ENCODE peak calls at places on chromosomes 3 and 15, in four cellular contexts. One of them, this sample, is unnamed.

GRCh38 chr15:45225506-45226273 is 26.3 kb upstream of the SLC28A2 start:
- DNase-seq in HCT116: no peak
- DNase-seq in GM23248: no peak
- DNase-seq in neural progenitor cell: peak; percentile 13
- DNase-seq in this sample: no peak

GRCh38 chr15:43266834-43267233 is at the start of gene TGM5:
- DNase-seq in HCT116: no peak
- DNase-seq in GM23248: no peak
- DNase-seq in neural progenitor cell: no peak
- DNase-seq in this sample: no peak

GRCh38 chr3:16203671-16204629 is 29.5 kb downstream of the GALNT15 start:
- DNase-seq in HCT116: no peak
- DNase-seq in GM23248: no peak
- DNase-seq in neural progenitor cell: peak; percentile 53
- DNase-seq in this sample: no peak

GRCh38 chr15:42725331-42725903 is 11.5 kb downstream of the CDAN1 start:
- DNase-seq in HCT116: no peak
- DNase-seq in GM23248: no peak
- DNase-seq in neural progenitor cell: no peak
- DNase-seq in this sample: no peak

GRCh38 chr15:70152070-70152480 is 54.4 kb upstream of the TLE3 start:
- DNase-seq in HCT116: no peak
- DNase-seq in GM23248: peak; percentile 22
- DNase-seq in neural progenitor cell: no peak
- DNase-seq in this sample: peak; percentile 64

GRCh38 chr3:63911395-63911900 is 735 bp downstream of the SCAANT1 start:
- DNase-seq in HCT116: no peak
- DNase-seq in GM23248: peak; percentile 54
- DNase-seq in neural progenitor cell: no peak
- DNase-seq in this sample: no peak

GRCh38 chr3:184289426-184289938 is 9.6 kb upstream of the PSMD2 start:
- DNase-seq in HCT116: peak; percentile 76
- DNase-seq in GM23248: peak; percentile 65
- DNase-seq in neural progenitor cell: peak; percentile 77
- DNase-seq in this sample: peak; percentile 65

GRCh38 chr3:106120334-106120733 is 251.5 kb upstream of the CBLB start:
- DNase-seq in HCT116: no peak
- DNase-seq in GM23248: peak; percentile 73
- DNase-seq in neural progenitor cell: no peak
- DNase-seq in this sample: no peak

GRCh38 chr3:64730651-64731050 is 42.9 kb upstream of the ADAMTS9 start:
- DNase-seq in HCT116: no peak
- DNase-seq in GM23248: no peak
- DNase-seq in neural progenitor cell: no peak
- DNase-seq in this sample: no peak

GRCh38 chr3:25603703-25604102 is 61.0 kb downstream of the TOP2B start:
- DNase-seq in HCT116: no peak
- DNase-seq in GM23248: peak; percentile 48
- DNase-seq in neural progenitor cell: no peak
- DNase-seq in this sample: no peak

GRCh38 chr3:59498995-59499394 is 449.2 kb upstream of the CFAP20DC start:
- DNase-seq in HCT116: no peak
- DNase-seq in GM23248: no peak
- DNase-seq in neural progenitor cell: no peak
- DNase-seq in this sample: no peak

GRCh38 chr3:123656691-123657090 is 71.8 kb upstream of the HACD2 start:
- DNase-seq in HCT116: no peak
- DNase-seq in GM23248: no peak
- DNase-seq in neural progenitor cell: peak; percentile 7
- DNase-seq in this sample: peak; percentile 23

GRCh38 chr3:32780735-32781210 is 37.0 kb upstream of the TRIM71 start:
- DNase-seq in HCT116: peak; percentile 23
- DNase-seq in GM23248: peak; percentile 48
- DNase-seq in neural progenitor cell: peak; percentile 97
- DNase-seq in this sample: peak; percentile 42

GRCh38 chr15:65827065-65827464 is 35.0 kb upstream of the DENND4A start:
- DNase-seq in HCT116: no peak
- DNase-seq in GM23248: no peak
- DNase-seq in neural progenitor cell: peak; percentile 4
- DNase-seq in this sample: no peak

GRCh38 chr3:50495609-50496423 is 7.6 kb downstream of the CACNA2D2 start:
- DNase-seq in HCT116: no peak
- DNase-seq in GM23248: no peak
- DNase-seq in neural progenitor cell: no peak
- DNase-seq in this sample: no peak

GRCh38 chr15:87638554-87639083 is 617.9 kb downstream of the NTRK3 start:
- DNase-seq in HCT116: no peak
- DNase-seq in GM23248: no peak
- DNase-seq in neural progenitor cell: no peak
- DNase-seq in this sample: no peak
- H3K9me3 ChIP-seq in HCT116: peaks cover 14% of the 10 kb centered on the region
- H3K9me3 ChIP-seq in GM23248: no peaks in the 10 kb centered on the region
- H3K9me3 ChIP-seq in neural progenitor cell: no peaks in the 10 kb centered on the region
- H3K9me3 ChIP-seq in this sample: no peaks in the 10 kb centered on the region

GRCh38 chr3:194129581-194130133 is 6.3 kb upstream of the HES1 start:
- DNase-seq in HCT116: no peak
- DNase-seq in GM23248: peak; percentile 44
- DNase-seq in neural progenitor cell: peak; percentile 88
- DNase-seq in this sample: no peak

GRCh38 chr3:194128202-194128907 is 7.6 kb upstream of the HES1 start:
- DNase-seq in HCT116: no peak
- DNase-seq in GM23248: no peak
- DNase-seq in neural progenitor cell: no peak
- DNase-seq in this sample: no peak

GRCh38 chr3:194132465-194133358 is 3.2 kb upstream of the HES1 start:
- DNase-seq in HCT116: no peak
- DNase-seq in GM23248: peak; percentile 47
- DNase-seq in neural progenitor cell: peak; percentile 27
- DNase-seq in this sample: no peak

GRCh38 chr3:194130211-194130610 is 5.7 kb upstream of the HES1 start:
- DNase-seq in HCT116: no peak
- DNase-seq in GM23248: no peak
- DNase-seq in neural progenitor cell: no peak
- DNase-seq in this sample: no peak

GRCh38 chr3:194130807-194131589 is 5.0 kb upstream of the HES1 start:
- DNase-seq in HCT116: no peak
- DNase-seq in GM23248: peak; percentile 42
- DNase-seq in neural progenitor cell: peak; percentile 82
- DNase-seq in this sample: peak; percentile 98
- H2AFZ ChIP-seq in HCT116: no peak overlapping the region
- H2AFZ ChIP-seq in GM23248: no peak overlapping the region
- H2AFZ ChIP-seq in neural progenitor cell: no peak overlapping the region
- H2AFZ ChIP-seq in this sample: peak overlapping the region; percentile 13

GRCh38 chr15:92578096-92578835 is 77.3 kb downstream of the FAM174B start:
- DNase-seq in HCT116: no peak
- DNase-seq in GM23248: no peak
- DNase-seq in neural progenitor cell: no peak
- DNase-seq in this sample: no peak
- TF ChIP-seq EZH2phosphoT487 in HCT116: no peak
- TF ChIP-seq EZH2phosphoT487 in GM23248: no peak
- TF ChIP-seq EZH2phosphoT487 in neural progenitor cell: no peak
- TF ChIP-seq EZH2phosphoT487 in this sample: no peak

DNA sequence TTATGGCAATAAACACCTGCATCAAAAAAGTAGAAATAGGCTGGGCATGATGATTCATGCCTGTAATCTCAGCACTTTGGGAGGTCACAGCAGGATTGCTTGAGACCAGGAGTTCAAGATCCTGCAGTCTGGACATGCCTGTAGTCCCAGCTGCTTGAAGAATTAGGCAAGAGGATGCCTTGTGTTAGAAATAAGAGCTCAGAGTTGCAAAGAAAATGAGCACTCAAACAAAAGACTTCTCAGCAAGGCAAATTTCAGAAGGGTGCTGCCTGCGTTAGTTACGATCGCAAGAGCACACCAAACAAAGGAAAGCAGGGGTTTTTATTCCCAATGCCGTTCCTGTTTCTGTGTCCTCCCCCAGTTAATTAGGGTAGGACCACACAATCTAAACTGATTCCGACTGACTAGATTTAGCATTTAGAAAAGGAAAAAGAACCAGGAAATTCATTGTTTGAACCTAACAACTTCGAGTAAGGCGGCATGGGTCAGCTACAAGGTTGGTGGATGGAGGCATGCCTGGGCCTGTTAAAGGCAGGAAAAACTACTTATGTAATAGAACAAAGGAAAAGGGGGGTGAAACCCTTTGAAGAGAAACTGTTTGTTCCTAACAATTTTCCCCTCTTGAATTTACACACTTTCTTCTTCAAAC is 55.5 kb downstream of the DLG1 start:
- DNase-seq in HCT116: no peak
- DNase-seq in GM23248: no peak
- DNase-seq in neural progenitor cell: peak; percentile 62
- DNase-seq in this sample: no peak
- H3K9me3 ChIP-seq in HCT116: peaks cover 21% of the 10 kb centered on the region
- H3K9me3 ChIP-seq in GM23248: peaks cover 15% of the 10 kb centered on the region
- H3K9me3 ChIP-seq in neural progenitor cell: peaks cover 3% of the 10 kb centered on the region
- H3K9me3 ChIP-seq in this sample: no peaks in the 10 kb centered on the region

GRCh38 chr3:156149781-156150375 is 29.5 kb downstream of the KCNAB1 start:
- DNase-seq in HCT116: no peak
- DNase-seq in GM23248: no peak
- DNase-seq in neural progenitor cell: peak; percentile 12
- DNase-seq in this sample: no peak

GRCh38 chr3:156150434-156151066 is 30.2 kb downstream of the KCNAB1 start:
- DNase-seq in HCT116: peak; percentile 41
- DNase-seq in GM23248: peak; percentile 82
- DNase-seq in neural progenitor cell: peak; percentile 68
- DNase-seq in this sample: peak; percentile 79

GRCh38 chr3:156151824-156152428 is 31.5 kb downstream of the KCNAB1 start:
- DNase-seq in HCT116: peak; percentile 60
- DNase-seq in GM23248: peak; percentile 83
- DNase-seq in neural progenitor cell: peak; percentile 80
- DNase-seq in this sample: peak; percentile 76

GRCh38 chr3:156148345-156148945 is 28.1 kb downstream of the KCNAB1 start:
- DNase-seq in HCT116: no peak
- DNase-seq in GM23248: no peak
- DNase-seq in neural progenitor cell: no peak
- DNase-seq in this sample: no peak

DNA sequence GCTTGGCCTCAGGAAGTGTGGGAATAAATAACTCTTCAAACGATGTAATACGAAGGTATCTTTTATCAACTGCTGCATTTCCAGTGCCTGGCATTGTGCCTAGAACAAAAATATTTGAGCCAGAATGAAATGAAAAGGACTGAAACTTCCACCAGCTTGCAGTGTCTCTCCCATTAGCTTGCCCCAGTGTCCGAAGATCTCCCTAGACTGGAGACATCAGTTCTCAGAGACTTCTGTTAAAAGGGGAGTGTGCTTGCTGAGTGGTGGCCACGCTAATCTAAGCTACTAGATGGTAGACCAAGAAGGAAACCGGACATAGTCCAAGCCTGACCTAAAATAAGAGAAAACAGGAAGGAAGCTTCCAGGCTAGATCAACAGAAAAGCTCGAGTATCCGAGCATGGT is 28.6 kb downstream of the KCNAB1 start:
- DNase-seq in HCT116: no peak
- DNase-seq in GM23248: no peak
- DNase-seq in neural progenitor cell: no peak
- DNase-seq in this sample: no peak
- H2AFZ ChIP-seq in HCT116: no peak overlapping the region
- H2AFZ ChIP-seq in GM23248: peak overlapping the region; percentile 71
- H2AFZ ChIP-seq in neural progenitor cell: peak overlapping the region; percentile 26
- H2AFZ ChIP-seq in this sample: no peak overlapping the region

GRCh38 chr3:79870006-79870620 is 102.3 kb upstream of the ROBO1 start:
- DNase-seq in HCT116: no peak
- DNase-seq in GM23248: no peak
- DNase-seq in neural progenitor cell: no peak
- DNase-seq in this sample: no peak

GRCh38 chr3:79864077-79864476 is 96.3 kb upstream of the ROBO1 start:
- DNase-seq in HCT116: no peak
- DNase-seq in GM23248: no peak
- DNase-seq in neural progenitor cell: no peak
- DNase-seq in this sample: no peak

GRCh38 chr3:79871656-79872055 is 103.9 kb upstream of the ROBO1 start:
- DNase-seq in HCT116: no peak
- DNase-seq in GM23248: no peak
- DNase-seq in neural progenitor cell: no peak
- DNase-seq in this sample: no peak

GRCh38 chr3:79866162-79866561 is 98.4 kb upstream of the ROBO1 start:
- DNase-seq in HCT116: no peak
- DNase-seq in GM23248: no peak
- DNase-seq in neural progenitor cell: no peak
- DNase-seq in this sample: no peak
- TF ChIP-seq EZH2phosphoT487 in HCT116: no peak
- TF ChIP-seq EZH2phosphoT487 in GM23248: no peak
- TF ChIP-seq EZH2phosphoT487 in neural progenitor cell: no peak
- TF ChIP-seq EZH2phosphoT487 in this sample: no peak

GRCh38 chr15:25188051-25188450 is 233.3 kb downstream of the SNRPN start:
- DNase-seq in HCT116: no peak
- DNase-seq in GM23248: no peak
- DNase-seq in neural progenitor cell: no peak
- DNase-seq in this sample: no peak

GRCh38 chr15:25185791-25186190 is 231.0 kb downstream of the SNRPN start:
- DNase-seq in HCT116: no peak
- DNase-seq in GM23248: no peak
- DNase-seq in neural progenitor cell: no peak
- DNase-seq in this sample: no peak

GRCh38 chr15:25188551-25189101 is 233.8 kb downstream of the SNRPN start:
- DNase-seq in HCT116: no peak
- DNase-seq in GM23248: no peak
- DNase-seq in neural progenitor cell: no peak
- DNase-seq in this sample: no peak

GRCh38 chr15:25186411-25186810 is 231.6 kb downstream of the SNRPN start:
- DNase-seq in HCT116: no peak
- DNase-seq in GM23248: no peak
- DNase-seq in neural progenitor cell: no peak
- DNase-seq in this sample: no peak

DNA sequence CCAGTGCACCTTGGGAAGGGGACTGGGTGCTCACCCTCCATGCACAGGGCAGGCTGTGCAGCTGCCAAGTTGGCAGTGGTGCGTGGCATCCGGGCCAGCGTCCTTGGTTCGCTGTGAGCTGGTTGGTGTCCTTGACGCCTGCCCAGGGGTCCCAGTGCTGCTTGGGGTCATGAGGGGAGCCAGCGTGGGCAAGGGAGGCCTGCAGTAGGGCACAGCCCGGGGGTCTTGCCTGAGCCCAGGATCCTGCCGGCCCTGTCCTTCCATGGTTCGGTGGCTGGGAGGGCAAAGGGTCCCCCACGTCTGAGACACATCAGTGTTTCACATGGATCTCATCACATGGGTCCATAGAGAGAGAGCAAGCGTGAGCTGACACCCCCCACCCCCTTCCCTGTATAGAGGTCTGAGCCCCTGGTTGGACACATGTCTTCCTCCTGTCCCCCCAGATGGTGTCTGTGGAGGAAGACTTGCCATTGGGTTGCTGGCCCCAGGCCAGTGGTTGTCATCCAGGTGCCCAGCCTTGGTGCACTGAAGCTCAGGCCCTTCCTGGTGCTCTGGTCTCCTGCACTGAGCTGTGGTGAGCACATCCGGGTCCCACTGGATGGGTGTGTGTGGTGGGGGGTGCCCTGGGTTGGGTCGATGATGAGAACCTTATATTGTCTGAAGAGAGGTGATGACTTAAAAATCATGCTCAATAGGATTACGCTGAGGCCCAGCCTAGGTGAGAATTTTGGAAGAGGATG is 232.3 kb downstream of the SNRPN start:
- DNase-seq in HCT116: no peak
- DNase-seq in GM23248: no peak
- DNase-seq in neural progenitor cell: no peak
- DNase-seq in this sample: no peak
- H3K9me3 ChIP-seq in HCT116: peaks cover 8% of the 10 kb centered on the region
- H3K9me3 ChIP-seq in GM23248: no peaks in the 10 kb centered on the region
- H3K9me3 ChIP-seq in neural progenitor cell: no peaks in the 10 kb centered on the region
- H3K9me3 ChIP-seq in this sample: no peaks in the 10 kb centered on the region